ENCODE peak calls at places on chromosomes 11 and 22, in four cellular contexts. One of them, this sample, is unnamed.

GRCh38 chr11:60280412-60280811 is at the start of gene MS4A4A:
- DNase-seq in left ventricle myocardium superior: no peak
- DNase-seq in progenitor cell of endocrine pancreas: no peak
- DNase-seq in stimulated activated CD8-positive, alpha-beta memory T cell treated with anti-CD3 and anti-CD28 coated beads, Interleukin-12 subunit alpha, Interleukin-12 subunit beta, amount 100 ng/mL, for 4 hours: no peak
- DNase-seq in this sample: no peak

GRCh38 chr11:65655570-65656332 is 7.0 kb downstream of the RELA start:
- DNase-seq in left ventricle myocardium superior: no peak
- DNase-seq in progenitor cell of endocrine pancreas: no peak
- DNase-seq in stimulated activated CD8-positive, alpha-beta memory T cell treated with anti-CD3 and anti-CD28 coated beads, Interleukin-12 subunit alpha, Interleukin-12 subunit beta, amount 100 ng/mL, for 4 hours: no peak
- DNase-seq in this sample: no peak

GRCh38 chr22:31286360-31287255 is 5.7 kb downstream of the PIK3IP1 start:
- DNase-seq in left ventricle myocardium superior: no peak
- DNase-seq in progenitor cell of endocrine pancreas: no peak
- DNase-seq in stimulated activated CD8-positive, alpha-beta memory T cell treated with anti-CD3 and anti-CD28 coated beads, Interleukin-12 subunit alpha, Interleukin-12 subunit beta, amount 100 ng/mL, for 4 hours: no peak
- DNase-seq in this sample: no peak

GRCh38 chr11:128891410-128891861 is 280 bp downstream of the KCNJ5 start:
- DNase-seq in left ventricle myocardium superior: no peak
- DNase-seq in progenitor cell of endocrine pancreas: no peak
- DNase-seq in stimulated activated CD8-positive, alpha-beta memory T cell treated with anti-CD3 and anti-CD28 coated beads, Interleukin-12 subunit alpha, Interleukin-12 subunit beta, amount 100 ng/mL, for 4 hours: no peak
- DNase-seq in this sample: no peak

GRCh38 chr11:123856444-123856843 is 29.0 kb downstream of the TMEM225 start:
- DNase-seq in left ventricle myocardium superior: no peak
- DNase-seq in progenitor cell of endocrine pancreas: no peak
- DNase-seq in stimulated activated CD8-positive, alpha-beta memory T cell treated with anti-CD3 and anti-CD28 coated beads, Interleukin-12 subunit alpha, Interleukin-12 subunit beta, amount 100 ng/mL, for 4 hours: no peak
- DNase-seq in this sample: no peak

GRCh38 chr22:26558246-26558895 is 31.6 kb downstream of the TPST2 start:
- DNase-seq in left ventricle myocardium superior: no peak
- DNase-seq in progenitor cell of endocrine pancreas: no peak
- DNase-seq in stimulated activated CD8-positive, alpha-beta memory T cell treated with anti-CD3 and anti-CD28 coated beads, Interleukin-12 subunit alpha, Interleukin-12 subunit beta, amount 100 ng/mL, for 4 hours: no peak
- DNase-seq in this sample: no peak

GRCh38 chr11:70881948-70882715 is 370.2 kb downstream of the SHANK2 start:
- DNase-seq in left ventricle myocardium superior: no peak
- DNase-seq in progenitor cell of endocrine pancreas: no peak
- DNase-seq in stimulated activated CD8-positive, alpha-beta memory T cell treated with anti-CD3 and anti-CD28 coated beads, Interleukin-12 subunit alpha, Interleukin-12 subunit beta, amount 100 ng/mL, for 4 hours: no peak
- DNase-seq in this sample: no peak

GRCh38 chr11:28976012-28976800 is 868.0 kb downstream of the METTL15 start:
- DNase-seq in left ventricle myocardium superior: no peak
- DNase-seq in progenitor cell of endocrine pancreas: no peak
- DNase-seq in stimulated activated CD8-positive, alpha-beta memory T cell treated with anti-CD3 and anti-CD28 coated beads, Interleukin-12 subunit alpha, Interleukin-12 subunit beta, amount 100 ng/mL, for 4 hours: no peak
- DNase-seq in this sample: no peak

GRCh38 chr22:44665115-44665514 is 36.9 kb upstream of the PRR5 start:
- DNase-seq in left ventricle myocardium superior: no peak
- DNase-seq in progenitor cell of endocrine pancreas: no peak
- DNase-seq in stimulated activated CD8-positive, alpha-beta memory T cell treated with anti-CD3 and anti-CD28 coated beads, Interleukin-12 subunit alpha, Interleukin-12 subunit beta, amount 100 ng/mL, for 4 hours: no peak
- DNase-seq in this sample: no peak

GRCh38 chr11:134656861-134657540 is 245.0 kb upstream of the B3GAT1 start:
- DNase-seq in left ventricle myocardium superior: no peak
- DNase-seq in progenitor cell of endocrine pancreas: no peak
- DNase-seq in stimulated activated CD8-positive, alpha-beta memory T cell treated with anti-CD3 and anti-CD28 coated beads, Interleukin-12 subunit alpha, Interleukin-12 subunit beta, amount 100 ng/mL, for 4 hours: no peak
- DNase-seq in this sample: no peak

GRCh38 chr11:45180158-45180887 is 33.9 kb downstream of the PRDM11 start:
- DNase-seq in left ventricle myocardium superior: peak
- DNase-seq in progenitor cell of endocrine pancreas: peak
- DNase-seq in stimulated activated CD8-positive, alpha-beta memory T cell treated with anti-CD3 and anti-CD28 coated beads, Interleukin-12 subunit alpha, Interleukin-12 subunit beta, amount 100 ng/mL, for 4 hours: no peak
- DNase-seq in this sample: no peak

GRCh38 chr22:19967850-19968449 is 26.3 kb upstream of the TXNRD2 start:
- DNase-seq in left ventricle myocardium superior: no peak
- DNase-seq in progenitor cell of endocrine pancreas: no peak
- DNase-seq in stimulated activated CD8-positive, alpha-beta memory T cell treated with anti-CD3 and anti-CD28 coated beads, Interleukin-12 subunit alpha, Interleukin-12 subunit beta, amount 100 ng/mL, for 4 hours: no peak
- DNase-seq in this sample: no peak

GRCh38 chr22:37240941-37241320 is 3.1 kb downstream of the RAC2 start:
- DNase-seq in left ventricle myocardium superior: no peak
- DNase-seq in progenitor cell of endocrine pancreas: no peak
- DNase-seq in stimulated activated CD8-positive, alpha-beta memory T cell treated with anti-CD3 and anti-CD28 coated beads, Interleukin-12 subunit alpha, Interleukin-12 subunit beta, amount 100 ng/mL, for 4 hours: no peak
- DNase-seq in this sample: no peak

GRCh38 chr22:35231585-35232084 is 25.7 kb upstream of the HMGXB4 start:
- DNase-seq in left ventricle myocardium superior: peak
- DNase-seq in progenitor cell of endocrine pancreas: peak
- DNase-seq in stimulated activated CD8-positive, alpha-beta memory T cell treated with anti-CD3 and anti-CD28 coated beads, Interleukin-12 subunit alpha, Interleukin-12 subunit beta, amount 100 ng/mL, for 4 hours: peak
- DNase-seq in this sample: peak

GRCh38 chr11:61328351-61328750 is 4.6 kb downstream of the DDB1 start:
- DNase-seq in left ventricle myocardium superior: no peak
- DNase-seq in progenitor cell of endocrine pancreas: no peak
- DNase-seq in stimulated activated CD8-positive, alpha-beta memory T cell treated with anti-CD3 and anti-CD28 coated beads, Interleukin-12 subunit alpha, Interleukin-12 subunit beta, amount 100 ng/mL, for 4 hours: no peak
- DNase-seq in this sample: no peak

GRCh38 chr11:67090717-67091116 is 28.3 kb upstream of the KDM2A start:
- DNase-seq in left ventricle myocardium superior: no peak
- DNase-seq in progenitor cell of endocrine pancreas: no peak
- DNase-seq in stimulated activated CD8-positive, alpha-beta memory T cell treated with anti-CD3 and anti-CD28 coated beads, Interleukin-12 subunit alpha, Interleukin-12 subunit beta, amount 100 ng/mL, for 4 hours: no peak
- DNase-seq in this sample: no peak

GRCh38 chr22:19986410-19987341 is 29.9 kb downstream of the ARVCF start:
- DNase-seq in left ventricle myocardium superior: peak
- DNase-seq in progenitor cell of endocrine pancreas: peak
- DNase-seq in stimulated activated CD8-positive, alpha-beta memory T cell treated with anti-CD3 and anti-CD28 coated beads, Interleukin-12 subunit alpha, Interleukin-12 subunit beta, amount 100 ng/mL, for 4 hours: peak
- DNase-seq in this sample: peak

GRCh38 chr11:83087035-83087434 is 15.3 kb upstream of the RAB30 start:
- DNase-seq in left ventricle myocardium superior: no peak
- DNase-seq in progenitor cell of endocrine pancreas: no peak
- DNase-seq in stimulated activated CD8-positive, alpha-beta memory T cell treated with anti-CD3 and anti-CD28 coated beads, Interleukin-12 subunit alpha, Interleukin-12 subunit beta, amount 100 ng/mL, for 4 hours: no peak
- DNase-seq in this sample: peak

GRCh38 chr11:76796511-76797203 is 13.5 kb downstream of the TSKU start:
- DNase-seq in left ventricle myocardium superior: no peak
- DNase-seq in progenitor cell of endocrine pancreas: no peak
- DNase-seq in stimulated activated CD8-positive, alpha-beta memory T cell treated with anti-CD3 and anti-CD28 coated beads, Interleukin-12 subunit alpha, Interleukin-12 subunit beta, amount 100 ng/mL, for 4 hours: no peak
- DNase-seq in this sample: no peak

GRCh38 chr11:131042041-131042390 is 125.7 kb upstream of the SNX19 start:
- DNase-seq in left ventricle myocardium superior: no peak
- DNase-seq in progenitor cell of endocrine pancreas: no peak
- DNase-seq in stimulated activated CD8-positive, alpha-beta memory T cell treated with anti-CD3 and anti-CD28 coated beads, Interleukin-12 subunit alpha, Interleukin-12 subunit beta, amount 100 ng/mL, for 4 hours: no peak
- DNase-seq in this sample: no peak

GRCh38 chr22:21652547-21653545 is 10.7 kb downstream of the SDF2L1 start:
- DNase-seq in left ventricle myocardium superior: no peak
- DNase-seq in progenitor cell of endocrine pancreas: no peak
- DNase-seq in stimulated activated CD8-positive, alpha-beta memory T cell treated with anti-CD3 and anti-CD28 coated beads, Interleukin-12 subunit alpha, Interleukin-12 subunit beta, amount 100 ng/mL, for 4 hours: no peak
- DNase-seq in this sample: no peak

GRCh38 chr22:37762389-37762836 is 45.3 kb upstream of the GCAT start:
- DNase-seq in left ventricle myocardium superior: no peak
- DNase-seq in progenitor cell of endocrine pancreas: no peak
- DNase-seq in stimulated activated CD8-positive, alpha-beta memory T cell treated with anti-CD3 and anti-CD28 coated beads, Interleukin-12 subunit alpha, Interleukin-12 subunit beta, amount 100 ng/mL, for 4 hours: no peak
- DNase-seq in this sample: no peak

GRCh38 chr11:350723-351255 is 18.5 kb upstream of the B4GALNT4 start:
- DNase-seq in left ventricle myocardium superior: no peak
- DNase-seq in progenitor cell of endocrine pancreas: no peak
- DNase-seq in stimulated activated CD8-positive, alpha-beta memory T cell treated with anti-CD3 and anti-CD28 coated beads, Interleukin-12 subunit alpha, Interleukin-12 subunit beta, amount 100 ng/mL, for 4 hours: no peak
- DNase-seq in this sample: no peak

GRCh38 chr11:31711137-31711536 is 100.0 kb downstream of the PAX6 start:
- DNase-seq in left ventricle myocardium superior: no peak
- DNase-seq in progenitor cell of endocrine pancreas: no peak
- DNase-seq in stimulated activated CD8-positive, alpha-beta memory T cell treated with anti-CD3 and anti-CD28 coated beads, Interleukin-12 subunit alpha, Interleukin-12 subunit beta, amount 100 ng/mL, for 4 hours: no peak
- DNase-seq in this sample: no peak

GRCh38 chr11:16989554-16989953 is 24.7 kb downstream of the PLEKHA7 start:
- DNase-seq in left ventricle myocardium superior: no peak
- DNase-seq in progenitor cell of endocrine pancreas: no peak
- DNase-seq in stimulated activated CD8-positive, alpha-beta memory T cell treated with anti-CD3 and anti-CD28 coated beads, Interleukin-12 subunit alpha, Interleukin-12 subunit beta, amount 100 ng/mL, for 4 hours: no peak
- DNase-seq in this sample: no peak

This sample was measured in LNCaP clone FGC.